ENCODE peak calls at places on chromosomes 6 and 20, in nine cellular contexts. D, Q, T, W, G, Y, L, V and H are unnamed samples. For H3K4me1, the result is how much of the 10 kb centered on the place peaks cover.

GRCh38 chr20:40600441-40601235 is 88.4 kb downstream of the MAFB start:
- ATAC-seq in D (no peak), Q (no peak), T (no peak), W (no peak), G (no peak), Y (no peak), L (no peak), V (no peak), H (no peak)

GRCh38 chr20:5513975-5514516 is 197.3 kb upstream of the PROKR2 start:
- ATAC-seq in D (no peak), Q (no peak), T (no peak), W (no peak), G (no peak), Y (no peak), L (peak), V (peak), H (no peak)

GRCh38 chr6:25224237-25224636 is 54.9 kb upstream of the CARMIL1 start:
- ATAC-seq in D (no peak), Q (no peak), T (no peak), W (no peak), G (no peak), Y (no peak), L (no peak), V (peak), H (no peak)

GRCh38 chr6:146301760-146302159 is 241.9 kb upstream of the RAB32 start:
- ATAC-seq in D (no peak), Q (peak), T (peak), W (no peak), G (no peak), Y (no peak), L (no peak), V (no peak), H (no peak)

GRCh38 chr6:18503187-18503586 is 116.0 kb downstream of the RNF144B start:
- ATAC-seq in D (no peak), Q (no peak), T (no peak), W (no peak), G (no peak), Y (no peak), L (no peak), V (no peak), H (no peak)

GRCh38 chr20:3808141-3808479 is 12.0 kb downstream of the CDC25B start:
- ATAC-seq in D (peak), Q (peak), T (peak), W (peak), G (peak), Y (peak), L (peak), V (peak), H (peak)

GRCh38 chr6:157240059-157240959 is 83.0 kb downstream of the TMEM242 start:
- ATAC-seq in D (no peak), Q (no peak), T (peak), W (peak), G (peak), Y (peak), L (peak), V (peak), H (peak)

GRCh38 chr6:36622901-36623546 is 28.9 kb downstream of the SRSF3 start:
- ATAC-seq in D (no peak), Q (no peak), T (no peak), W (no peak), G (no peak), Y (no peak), L (peak), V (peak), H (peak)

GRCh38 chr6:116575227-116575626 is 3.9 kb downstream of the RWDD1 start:
- ATAC-seq in D (no peak), Q (no peak), T (no peak), W (no peak), G (no peak), Y (no peak), L (no peak), V (no peak), H (no peak)

GRCh38 chr6:163133017-163133416 is 281.5 kb upstream of the QKI start:
- ATAC-seq in D (no peak), Q (no peak), T (no peak), W (no peak), G (no peak), Y (no peak), L (no peak), V (peak), H (no peak)

GRCh38 chr20:36102809-36103596 is 51.5 kb upstream of the EPB41L1 start:
- ATAC-seq in D (peak), Q (peak), T (no peak), W (no peak), G (no peak), Y (no peak), L (no peak), V (peak), H (peak)

GRCh38 chr20:47809561-47809960 is 24.3 kb upstream of the SULF2 start:
- ATAC-seq in D (peak), Q (no peak), T (no peak), W (no peak), G (no peak), Y (no peak), L (no peak), V (peak), H (no peak)

GRCh38 chr20:61437280-61438206 is 185.5 kb downstream of the CDH4 start:
- ATAC-seq in D (no peak), Q (no peak), T (no peak), W (no peak), G (no peak), Y (peak), L (peak), V (no peak), H (no peak)

GRCh38 chr6:23589811-23590210 is 536.2 kb upstream of the NRSN1 start:
- ATAC-seq in D (no peak), Q (no peak), T (no peak), W (no peak), G (no peak), Y (no peak), L (no peak), V (no peak), H (no peak)

GRCh38 chr6:80454661-80455365 is 348.3 kb downstream of the BCKDHB start:
- ATAC-seq in D (no peak), Q (no peak), T (no peak), W (no peak), G (no peak), Y (no peak), L (no peak), V (no peak), H (no peak)

GRCh38 chr6:142925575-142926110 is 19.3 kb downstream of the HIVEP2 start:
- ATAC-seq in D (no peak), Q (no peak), T (no peak), W (no peak), G (no peak), Y (no peak), L (no peak), V (no peak), H (no peak)

GRCh38 chr6:70270287-70271005 is 32.4 kb downstream of the COL9A1 start:
- ATAC-seq in D (no peak), Q (no peak), T (no peak), W (no peak), G (no peak), Y (no peak), L (no peak), V (no peak), H (no peak)

GRCh38 chr20:57429579-57430202 is 38.5 kb downstream of the RBM38 start:
- ATAC-seq in D (peak), Q (peak), T (no peak), W (no peak), G (no peak), Y (no peak), L (no peak), V (peak), H (no peak)

GRCh38 chr6:41940759-41941279 is 789 bp downstream of the CCND3 start:
- ATAC-seq in D (peak), Q (peak), T (peak), W (peak), G (peak), Y (peak), L (peak), V (peak), H (peak)

GRCh38 chr20:59940956-59941294 is 736 bp downstream of the FAM217B start:
- ATAC-seq in D (no peak), Q (no peak), T (no peak), W (no peak), G (no peak), Y (no peak), L (no peak), V (no peak), H (no peak)

GRCh38 chr20:59165389-59165785 is 1.8 kb downstream of the ZNF831 start:
- ATAC-seq in D (no peak), Q (no peak), T (no peak), W (no peak), G (no peak), Y (no peak), L (no peak), V (no peak), H (no peak)

GRCh38 chr20:32387262-32387661 is 29.1 kb downstream of the ASXL1 start:
- ATAC-seq in D (no peak), Q (no peak), T (peak), W (no peak), G (no peak), Y (no peak), L (no peak), V (no peak), H (no peak)

GRCh38 chr20:1657556-1658334 is at the start of gene SIRPG:
- ATAC-seq in D (no peak), Q (no peak), T (no peak), W (no peak), G (no peak), Y (no peak), L (no peak), V (no peak), H (no peak)

GRCh38 chr6:4220619-4221018 is 85.2 kb upstream of the ECI2 start:
- ATAC-seq in D (no peak), Q (no peak), T (peak), W (no peak), G (no peak), Y (no peak), L (peak), V (no peak), H (peak)

GRCh38 chr6:21666788-21667681 is 73.5 kb downstream of the SOX4 start:
- ATAC-seq in D (peak), Q (no peak), T (no peak), W (no peak), G (no peak), Y (peak), L (peak), V (no peak), H (no peak)

GRCh38 chr6:26316291-26316690 is 48.7 kb upstream of the BTN3A2 start:
- ATAC-seq in D (no peak), Q (no peak), T (no peak), W (no peak), G (no peak), Y (no peak), L (no peak), V (no peak), H (no peak)

GRCh38 chr6:26319405-26320128 is 45.4 kb upstream of the BTN3A2 start:
- ATAC-seq in D (no peak), Q (no peak), T (no peak), W (no peak), G (no peak), Y (no peak), L (no peak), V (no peak), H (no peak)

GRCh38 chr6:26321005-26321404 is 44.0 kb upstream of the BTN3A2 start:
- ATAC-seq in D (no peak), Q (no peak), T (no peak), W (no peak), G (no peak), Y (no peak), L (no peak), V (no peak), H (no peak)

GRCh38 chr6:26317503-26317902 is 47.5 kb upstream of the BTN3A2 start:
- ATAC-seq in D (no peak), Q (no peak), T (no peak), W (no peak), G (no peak), Y (no peak), L (no peak), V (no peak), H (no peak)

GRCh38 chr6:26318459-26319404 is 46.3 kb upstream of the BTN3A2 start:
- ATAC-seq in D (no peak), Q (no peak), T (no peak), W (no peak), G (no peak), Y (no peak), L (no peak), V (no peak), H (no peak)
- H3K27ac ChIP-seq in D (no peak), Q (no peak), T (no peak), W (no peak), G (no peak), Y (no peak), L (no peak), V (no peak), H (no peak)

GRCh38 chr6:133871131-133871530 is 17.8 kb upstream of the TCF21 start:
- ATAC-seq in D (no peak), Q (no peak), T (no peak), W (no peak), G (no peak), Y (no peak), L (no peak), V (no peak), H (no peak)

GRCh38 chr6:133863228-133863627 is 25.7 kb upstream of the TCF21 start:
- ATAC-seq in D (no peak), Q (no peak), T (no peak), W (no peak), G (no peak), Y (no peak), L (no peak), V (no peak), H (no peak)

GRCh38 chr6:133865680-133866079 is 23.2 kb upstream of the TCF21 start:
- ATAC-seq in D (no peak), Q (no peak), T (no peak), W (no peak), G (no peak), Y (no peak), L (no peak), V (no peak), H (no peak)
- H3K4me1 ChIP-seq in D (under half), Q (under half), T (under half), W (under half), G (under half), Y (under half), L (under half), V (under half), H (under half)

GRCh38 chr6:114000066-114000465 is 29.1 kb upstream of the HDAC2 start:
- ATAC-seq in D (no peak), Q (no peak), T (no peak), W (no peak), G (no peak), Y (no peak), L (peak), V (no peak), H (no peak)

GRCh38 chr6:113998811-113999210 is 27.9 kb upstream of the HDAC2 start:
- ATAC-seq in D (no peak), Q (no peak), T (no peak), W (no peak), G (no peak), Y (no peak), L (no peak), V (no peak), H (no peak)

GRCh38 chr6:113995632-113996031 is 24.7 kb upstream of the HDAC2 start:
- ATAC-seq in D (peak), Q (peak), T (no peak), W (peak), G (no peak), Y (peak), L (peak), V (peak), H (peak)

GRCh38 chr6:113997106-113997505 is 26.2 kb upstream of the HDAC2 start:
- ATAC-seq in D (no peak), Q (no peak), T (no peak), W (peak), G (no peak), Y (peak), L (peak), V (peak), H (no peak)

DNA sequence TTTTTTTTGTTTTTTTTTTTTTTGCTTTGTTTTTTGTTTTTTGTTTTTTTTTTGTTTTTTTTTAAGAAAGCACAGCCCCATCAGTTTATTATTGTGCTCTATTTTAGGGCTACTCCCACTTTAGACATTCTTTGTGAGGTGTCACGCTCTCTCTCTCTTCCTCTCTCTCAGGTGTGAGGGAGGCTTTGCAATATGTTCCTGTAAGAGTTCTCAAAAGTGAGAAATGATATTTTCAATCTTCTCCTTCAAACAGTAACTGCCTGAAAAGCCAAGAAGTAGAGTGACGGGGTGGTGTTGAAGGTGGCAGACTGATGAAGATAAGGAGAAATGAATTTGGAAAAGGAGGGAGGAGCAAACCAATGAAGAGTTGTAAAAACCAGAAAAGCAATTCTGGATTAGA is 28.3 kb upstream of the HDAC2 start:
- ATAC-seq in D (no peak), Q (no peak), T (no peak), W (no peak), G (no peak), Y (no peak), L (no peak), V (no peak), H (no peak)
- H3K27ac ChIP-seq in D (no peak), Q (no peak), T (no peak), W (no peak), G (no peak), Y (no peak), L (no peak), V (no peak), H (no peak)

DNA sequence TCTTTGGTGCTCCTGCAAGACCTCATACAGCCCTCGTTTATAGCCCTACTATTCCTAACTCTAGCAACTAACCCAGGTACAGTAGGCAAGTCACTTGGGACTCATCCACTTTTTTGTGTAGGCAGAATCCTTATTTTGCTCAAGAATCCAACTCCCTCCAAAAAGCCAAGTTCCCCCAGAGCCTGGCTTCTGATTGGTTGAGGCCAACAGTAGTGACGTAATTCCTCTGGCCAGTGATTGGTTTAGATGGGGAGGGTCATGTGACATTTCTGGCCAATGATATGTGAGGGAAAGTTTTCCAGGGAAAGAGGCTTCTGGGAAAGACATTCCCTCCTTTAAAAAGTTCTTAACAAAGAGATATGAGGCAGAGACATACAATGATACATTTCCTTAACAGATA is 32.1 kb downstream of the KIAA1755 start:
- ATAC-seq in D (no peak), Q (no peak), T (no peak), W (no peak), G (no peak), Y (no peak), L (no peak), V (peak), H (no peak)
- H3K4me1 ChIP-seq in D (under half), Q (under half), T (under half), W (under half), G (under half), Y (under half), L (under half), V (under half), H (under half)

GRCh38 chr20:53676987-53677386 is 83.3 kb upstream of the ZNF217 start:
- ATAC-seq in D (no peak), Q (no peak), T (no peak), W (no peak), G (no peak), Y (no peak), L (no peak), V (no peak), H (no peak)

GRCh38 chr20:53679597-53680309 is 86.1 kb upstream of the ZNF217 start:
- ATAC-seq in D (no peak), Q (no peak), T (no peak), W (no peak), G (no peak), Y (no peak), L (no peak), V (no peak), H (no peak)

GRCh38 chr20:53677447-53678314 is 84.0 kb upstream of the ZNF217 start:
- ATAC-seq in D (peak), Q (peak), T (peak), W (no peak), G (peak), Y (peak), L (peak), V (no peak), H (no peak)

GRCh38 chr20:53678990-53679596 is 85.5 kb upstream of the ZNF217 start:
- ATAC-seq in D (no peak), Q (no peak), T (peak), W (no peak), G (no peak), Y (peak), L (peak), V (no peak), H (peak)

GRCh38 chr20:53678315-53678989 is 84.8 kb upstream of the ZNF217 start:
- ATAC-seq in D (no peak), Q (no peak), T (no peak), W (no peak), G (no peak), Y (no peak), L (peak), V (no peak), H (no peak)
- H3K27ac ChIP-seq in D (peak), Q (no peak), T (peak), W (peak), G (peak), Y (no peak), L (no peak), V (no peak), H (no peak)